ENCODE peak calls at places on chromosomes 11 and 22, in eight cellular contexts. L is effector memory CD4-positive, alpha-beta T cell; K is upper lobe of right lung; Z is colonic mucosa; I is aorta; D is mesendoderm; W is mucosa of descending colon; T is coronary artery. J is an unnamed sample.

GRCh38 chr11:74650498-74650897 is 58.1 kb downstream of the POLD3 start:
- DNase-seq in L (no peak), K (no peak), Z (no peak), I (no peak), D (no peak), W (no peak), T (no peak), J (no peak)

GRCh38 chr11:120090411-120090810 is 47.5 kb downstream of the TRIM29 start:
- DNase-seq in L (no peak), K (peak), Z (no peak), I (no peak), D (no peak), W (no peak), T (no peak), J (no peak)

GRCh38 chr11:46977038-46977818 is 40.7 kb downstream of the CSTPP1 start:
- DNase-seq in L (no peak), K (no peak), Z (no peak), I (no peak), D (peak), W (no peak), T (no peak), J (no peak)

GRCh38 chr11:77672276-77672675 is 34.7 kb upstream of the CLNS1A start:
- DNase-seq in L (no peak), K (no peak), Z (peak), I (no peak), D (no peak), W (no peak), T (no peak), J (no peak)

GRCh38 chr22:42673898-42674390 is 24.8 kb upstream of the CYB5R3 start:
- DNase-seq in L (no peak), K (no peak), Z (no peak), I (no peak), D (peak), W (no peak), T (no peak), J (no peak)

GRCh38 chr11:110184466-110184865 is 91.3 kb downstream of the ZC3H12C start:
- DNase-seq in L (no peak), K (no peak), Z (no peak), I (no peak), D (no peak), W (no peak), T (no peak), J (no peak)

GRCh38 chr11:2548596-2548995 is 103.8 kb downstream of the KCNQ1 start:
- DNase-seq in L (no peak), K (peak), Z (no peak), I (peak), D (no peak), W (peak), T (no peak), J (no peak)

GRCh38 chr11:59029490-59029889 is 56.6 kb upstream of the GLYATL1B start:
- DNase-seq in L (no peak), K (no peak), Z (no peak), I (no peak), D (no peak), W (no peak), T (no peak), J (no peak)

GRCh38 chr22:19109198-19110063 is 12.8 kb downstream of the DGCR2 start:
- DNase-seq in L (peak), K (peak), Z (no peak), I (peak), D (no peak), W (no peak), T (no peak), J (no peak)

GRCh38 chr11:83195176-83195531 is 1.6 kb downstream of the ANKRD42 start:
- DNase-seq in L (no peak), K (no peak), Z (no peak), I (no peak), D (peak), W (no peak), T (no peak), J (no peak)

GRCh38 chr11:134951305-134951700 is 539.3 kb upstream of the B3GAT1 start:
- DNase-seq in L (no peak), K (no peak), Z (no peak), I (peak), D (peak), W (no peak), T (no peak), J (peak)

GRCh38 chr11:106708348-106708747 is 309.9 kb downstream of the GUCY1A2 start:
- DNase-seq in L (no peak), K (no peak), Z (no peak), I (no peak), D (peak), W (no peak), T (no peak), J (no peak)

GRCh38 chr22:48186121-48186790 is 1423.8 kb downstream of the TBC1D22A start:
- DNase-seq in L (no peak), K (no peak), Z (no peak), I (peak), D (no peak), W (no peak), T (peak), J (no peak)

GRCh38 chr11:101456812-101457211 is 127.0 kb downstream of the TRPC6 start:
- DNase-seq in L (no peak), K (no peak), Z (no peak), I (no peak), D (no peak), W (no peak), T (no peak), J (no peak)

GRCh38 chr22:37511368-37512104 is 7.7 kb downstream of the CARD10 start:
- DNase-seq in L (no peak), K (no peak), Z (no peak), I (no peak), D (no peak), W (peak), T (no peak), J (no peak)

GRCh38 chr22:30889268-30889995 is 79.1 kb downstream of the MORC2 start:
- DNase-seq in L (no peak), K (peak), Z (no peak), I (peak), D (no peak), W (peak), T (peak), J (no peak)

GRCh38 chr11:133966924-133967598 is 10.3 kb upstream of the IGSF9B start:
- DNase-seq in L (peak), K (no peak), Z (peak), I (peak), D (peak), W (no peak), T (no peak), J (no peak)

DNA sequence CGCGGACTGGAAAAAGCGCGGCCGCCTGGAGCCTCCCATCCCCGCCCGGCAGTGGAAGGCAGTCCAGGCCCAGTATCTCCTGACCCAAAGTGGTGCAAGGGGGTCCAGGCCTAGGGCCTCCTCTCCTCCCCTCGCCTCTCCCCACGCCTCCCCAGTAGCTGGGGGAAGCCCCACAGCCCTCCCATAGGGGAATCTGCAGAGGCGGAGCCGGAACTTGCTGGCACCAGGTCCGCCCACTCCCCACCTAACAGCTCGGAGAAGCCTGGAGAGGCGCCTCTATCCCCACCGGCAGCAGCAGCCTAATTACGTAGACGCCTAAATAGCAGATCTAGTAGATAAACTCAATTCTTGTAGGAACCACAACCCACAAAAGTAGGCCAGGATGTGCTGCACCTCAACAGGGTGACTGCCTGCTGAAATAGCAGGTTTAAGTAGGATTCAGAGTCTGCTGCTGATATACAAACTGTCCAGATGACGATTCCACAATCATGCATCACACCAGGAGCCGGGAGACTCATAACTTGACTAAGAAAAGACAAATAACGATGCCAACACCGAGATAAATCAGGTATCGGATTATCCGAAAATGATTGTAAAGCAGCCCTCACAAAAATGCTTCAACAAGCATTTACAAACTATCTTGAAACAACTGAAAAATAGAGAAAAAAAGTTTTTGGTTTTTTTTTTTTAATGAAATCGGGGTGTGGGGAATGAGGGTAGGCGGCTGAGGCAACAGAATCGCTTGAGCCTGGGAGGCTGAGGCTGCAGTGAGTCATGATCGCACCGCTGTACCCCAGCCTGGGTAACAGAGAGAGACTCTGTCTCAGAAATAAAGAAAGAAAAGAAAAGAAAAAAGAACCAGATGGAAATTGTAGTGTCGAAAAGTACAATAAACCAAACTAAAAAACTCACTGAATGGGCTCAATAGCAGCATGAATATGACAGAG is 11.4 kb upstream of the BRD1 start:
- DNase-seq in L (peak), K (no peak), Z (peak), I (peak), D (peak), W (peak), T (no peak), J (no peak)
- H3K4me3 ChIP-seq in L (peak), K (no peak), Z (no peak), I (no peak), D (no peak), W (no peak), T (no peak), J (no peak)

DNA sequence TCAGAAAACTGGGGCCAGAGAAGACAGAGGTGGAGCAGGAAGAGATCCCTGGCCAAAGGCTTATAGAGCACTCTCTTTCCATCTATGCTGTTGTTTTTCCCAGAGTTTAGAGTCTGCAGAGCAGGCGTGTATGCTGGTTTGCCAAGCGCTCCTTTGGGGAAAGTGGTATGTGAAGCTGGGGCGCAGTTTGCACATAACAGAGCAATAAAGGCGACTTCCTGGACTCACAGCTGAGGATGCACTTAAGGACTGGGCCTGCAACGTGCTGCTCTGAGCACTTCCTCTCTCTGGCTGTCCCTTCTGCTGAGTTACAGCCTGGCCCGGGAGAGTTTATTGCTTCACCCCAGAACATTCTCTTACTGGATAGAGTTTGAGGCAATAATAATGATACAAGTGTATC is 41.7 kb downstream of the THAP12 start:
- DNase-seq in L (no peak), K (peak), Z (peak), I (no peak), D (no peak), W (peak), T (no peak), J (no peak)
- H3K4me3 ChIP-seq in L (no peak), K (no peak), Z (no peak), I (no peak), D (no peak), W (no peak), T (no peak), J (no peak)

GRCh38 chr22:21702094-21702493 is 33.5 kb downstream of the YPEL1 start:
- DNase-seq in L (no peak), K (no peak), Z (no peak), I (no peak), D (no peak), W (no peak), T (no peak), J (no peak)

GRCh38 chr22:21702700-21703683 is 32.6 kb downstream of the YPEL1 start:
- DNase-seq in L (no peak), K (no peak), Z (no peak), I (no peak), D (no peak), W (no peak), T (no peak), J (no peak)

GRCh38 chr22:21700822-21701221 is 34.8 kb downstream of the YPEL1 start:
- DNase-seq in L (no peak), K (no peak), Z (no peak), I (no peak), D (no peak), W (no peak), T (no peak), J (no peak)

GRCh38 chr22:21701384-21701971 is 34.1 kb downstream of the YPEL1 start:
- DNase-seq in L (no peak), K (no peak), Z (no peak), I (no peak), D (peak), W (no peak), T (no peak), J (no peak)

GRCh38 chr22:21703684-21704316 is 31.8 kb downstream of the YPEL1 start:
- DNase-seq in L (no peak), K (no peak), Z (no peak), I (peak), D (no peak), W (no peak), T (no peak), J (no peak)
- H3K4me3 ChIP-seq in L (no peak), K (no peak), Z (no peak), I (no peak), D (no peak), W (no peak), T (no peak), J (no peak)

DNA sequence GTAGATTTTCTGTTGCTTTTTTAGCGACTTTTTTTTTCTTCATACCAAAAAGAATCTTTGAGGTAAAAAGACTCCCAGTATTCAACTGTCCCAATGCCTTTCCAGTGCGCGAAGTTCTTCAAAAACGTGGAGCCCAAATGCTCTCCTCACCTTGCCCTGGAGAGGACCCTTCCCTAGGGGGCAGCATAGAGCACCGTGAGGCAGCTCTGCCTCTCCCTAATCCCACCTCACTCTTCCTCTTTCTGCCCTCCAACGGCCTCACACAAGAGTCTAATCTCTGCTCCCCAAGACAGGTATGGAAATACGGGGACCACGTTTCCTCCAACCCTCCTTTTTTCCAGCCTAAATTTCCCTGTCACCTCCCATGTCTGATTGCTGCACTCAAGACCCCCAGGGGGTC is 117.5 kb upstream of the ALX4 start:
- DNase-seq in L (no peak), K (no peak), Z (peak), I (no peak), D (peak), W (no peak), T (peak), J (no peak)
- H3K4me3 ChIP-seq in L (no peak), K (no peak), Z (no peak), I (no peak), D (no peak), W (no peak), T (no peak), J (no peak)

J was measured in SJSA1.